ENCODE peak calls at places on chromosomes 12 and 14, in ten cellular contexts. One of them, this sample, is unnamed.
A peak's percentile ranks its signal among the peaks of the same experiment; 100 is the strongest.

GRCh38 chr14:60485600-60486251 is at the start of gene C14orf39:
- DNase-seq in T-helper 22 cell: no peak
- DNase-seq in heart right ventricle: no peak
- DNase-seq in fibroblast of villous mesenchyme: peak; percentile 1
- DNase-seq in EL: peak; percentile 11
- DNase-seq in LHCN-M2: peak; percentile 52
- DNase-seq in anterior cingulate cortex: no peak
- DNase-seq in stimulated activated CD4-positive, alpha-beta T cell treated with anti-CD3 and anti-CD28 coated beads, Interleukin-1b, Interleukin-23, amount 100 ng/mL, for 24 hours: no peak
- DNase-seq in NCI-H1417: peak; percentile 68
- DNase-seq in skeletal muscle cell: peak; percentile 26
- DNase-seq in this sample: no peak

GRCh38 chr12:40010899-40011774 is 94.7 kb downstream of the SLC2A13 start:
- DNase-seq in LHCN-M2: peak; percentile 81
- DNase-seq in skeletal muscle cell: peak; percentile 31
- DNase-seq in T-helper 22 cell: peak; percentile 8
- DNase-seq in heart right ventricle: no peak
- DNase-seq in fibroblast of villous mesenchyme: peak; percentile 72
- DNase-seq in stimulated activated CD4-positive, alpha-beta T cell treated with anti-CD3 and anti-CD28 coated beads, Interleukin-1b, Interleukin-23, amount 100 ng/mL, for 24 hours: peak; percentile 14
- DNase-seq in NCI-H1417: peak; percentile 64
- DNase-seq in anterior cingulate cortex: peak; percentile 6
- DNase-seq in EL: peak; percentile 67
- DNase-seq in this sample: peak; percentile 77

GRCh38 chr12:59086124-59086523 is 165.8 kb upstream of the LRIG3 start:
- DNase-seq in heart right ventricle: no peak
- DNase-seq in anterior cingulate cortex: no peak
- DNase-seq in fibroblast of villous mesenchyme: peak; percentile 5
- DNase-seq in NCI-H1417: peak; percentile 91
- DNase-seq in T-helper 22 cell: no peak
- DNase-seq in EL: no peak
- DNase-seq in skeletal muscle cell: no peak
- DNase-seq in stimulated activated CD4-positive, alpha-beta T cell treated with anti-CD3 and anti-CD28 coated beads, Interleukin-1b, Interleukin-23, amount 100 ng/mL, for 24 hours: no peak
- DNase-seq in LHCN-M2: no peak
- DNase-seq in this sample: no peak

GRCh38 chr12:108734200-108734906 is 3.0 kb upstream of the CORO1C start:
- DNase-seq in LHCN-M2: peak; percentile 90
- DNase-seq in skeletal muscle cell: peak; percentile 75
- DNase-seq in EL: peak; percentile 95
- DNase-seq in T-helper 22 cell: no peak
- DNase-seq in fibroblast of villous mesenchyme: peak; percentile 70
- DNase-seq in heart right ventricle: no peak
- DNase-seq in stimulated activated CD4-positive, alpha-beta T cell treated with anti-CD3 and anti-CD28 coated beads, Interleukin-1b, Interleukin-23, amount 100 ng/mL, for 24 hours: no peak
- DNase-seq in anterior cingulate cortex: no peak
- DNase-seq in NCI-H1417: no peak
- DNase-seq in this sample: peak; percentile 97

GRCh38 chr14:65850429-65851145 is 438.1 kb downstream of the FUT8 start:
- DNase-seq in skeletal muscle cell: no peak
- DNase-seq in anterior cingulate cortex: no peak
- DNase-seq in fibroblast of villous mesenchyme: no peak
- DNase-seq in T-helper 22 cell: peak; percentile 43
- DNase-seq in NCI-H1417: peak; percentile 44
- DNase-seq in LHCN-M2: no peak
- DNase-seq in stimulated activated CD4-positive, alpha-beta T cell treated with anti-CD3 and anti-CD28 coated beads, Interleukin-1b, Interleukin-23, amount 100 ng/mL, for 24 hours: peak; percentile 19
- DNase-seq in EL: no peak
- DNase-seq in heart right ventricle: no peak
- DNase-seq in this sample: no peak

GRCh38 chr14:75537071-75537470 is 14.8 kb downstream of the BATF start:
- DNase-seq in NCI-H1417: no peak
- DNase-seq in EL: no peak
- DNase-seq in LHCN-M2: no peak
- DNase-seq in skeletal muscle cell: no peak
- DNase-seq in stimulated activated CD4-positive, alpha-beta T cell treated with anti-CD3 and anti-CD28 coated beads, Interleukin-1b, Interleukin-23, amount 100 ng/mL, for 24 hours: no peak
- DNase-seq in fibroblast of villous mesenchyme: peak; percentile 73
- DNase-seq in anterior cingulate cortex: no peak
- DNase-seq in heart right ventricle: no peak
- DNase-seq in T-helper 22 cell: no peak
- DNase-seq in this sample: peak; percentile 72

GRCh38 chr12:75550906-75551305 is 39.5 kb upstream of the KRR1 start:
- DNase-seq in EL: no peak
- DNase-seq in anterior cingulate cortex: no peak
- DNase-seq in LHCN-M2: no peak
- DNase-seq in T-helper 22 cell: no peak
- DNase-seq in fibroblast of villous mesenchyme: no peak
- DNase-seq in NCI-H1417: no peak
- DNase-seq in skeletal muscle cell: no peak
- DNase-seq in stimulated activated CD4-positive, alpha-beta T cell treated with anti-CD3 and anti-CD28 coated beads, Interleukin-1b, Interleukin-23, amount 100 ng/mL, for 24 hours: no peak
- DNase-seq in heart right ventricle: no peak
- DNase-seq in this sample: peak; percentile 23

GRCh38 chr12:124837958-124838803 is 25.5 kb downstream of the SCARB1 start:
- DNase-seq in EL: peak; percentile 100
- DNase-seq in stimulated activated CD4-positive, alpha-beta T cell treated with anti-CD3 and anti-CD28 coated beads, Interleukin-1b, Interleukin-23, amount 100 ng/mL, for 24 hours: no peak
- DNase-seq in skeletal muscle cell: peak; percentile 96
- DNase-seq in LHCN-M2: peak; percentile 90
- DNase-seq in T-helper 22 cell: no peak
- DNase-seq in heart right ventricle: peak; percentile 61
- DNase-seq in NCI-H1417: no peak
- DNase-seq in fibroblast of villous mesenchyme: peak; percentile 99
- DNase-seq in anterior cingulate cortex: peak; percentile 64
- DNase-seq in this sample: peak; percentile 99

GRCh38 chr12:106362971-106363370 is 5.4 kb downstream of the POLR3B start:
- DNase-seq in stimulated activated CD4-positive, alpha-beta T cell treated with anti-CD3 and anti-CD28 coated beads, Interleukin-1b, Interleukin-23, amount 100 ng/mL, for 24 hours: no peak
- DNase-seq in EL: no peak
- DNase-seq in T-helper 22 cell: no peak
- DNase-seq in fibroblast of villous mesenchyme: no peak
- DNase-seq in LHCN-M2: no peak
- DNase-seq in skeletal muscle cell: no peak
- DNase-seq in NCI-H1417: no peak
- DNase-seq in heart right ventricle: no peak
- DNase-seq in anterior cingulate cortex: no peak
- DNase-seq in this sample: no peak